ENCODE peak calls at places on chromosomes 2 and 18, in four cellular contexts. B is germinal center, G is hypothalamus, D is AG08396. I is an unnamed sample.

GRCh38 chr2:21773168-21773567 is 649.4 kb downstream of the TDRD15 start:
- DNase-seq in B (no peak), D (no peak), G (no peak), I (no peak)

GRCh38 chr2:20145497-20146193 is 79.3 kb downstream of the SDC1 start:
- DNase-seq in G (no peak), B (no peak), D (no peak), I (no peak)

GRCh38 chr18:12597775-12598174 is 60.1 kb downstream of the SPIRE1 start:
- DNase-seq in G (no peak), D (peak), B (no peak), I (no peak)

GRCh38 chr18:72541871-72542690 is 2.1 kb downstream of the CBLN2 start:
- DNase-seq in B (peak), D (peak), G (peak), I (no peak)

GRCh38 chr2:199764273-199764800 is 86.7 kb downstream of the FTCDNL1 start:
- DNase-seq in D (no peak), G (no peak), B (no peak), I (no peak)

GRCh38 chr2:72106978-72107377 is 40.7 kb downstream of the CYP26B1 start:
- DNase-seq in B (no peak), G (no peak), D (no peak), I (no peak)

GRCh38 chr2:88054300-88055048 is 1.1 kb downstream of the KRCC1 start:
- DNase-seq in B (no peak), G (no peak), D (no peak), I (no peak)

GRCh38 chr2:12932192-12932591 is 215.5 kb downstream of the TRIB2 start:
- DNase-seq in D (no peak), B (no peak), G (no peak), I (no peak)

GRCh38 chr2:37711308-37711731 is 39.9 kb upstream of the CDC42EP3 start:
- DNase-seq in D (peak), G (no peak), B (no peak), I (no peak)

GRCh38 chr18:12754511-12754910 is 51.7 kb downstream of the PSMG2 start:
- DNase-seq in G (no peak), D (no peak), B (no peak), I (no peak)

GRCh38 chr2:233982421-233983121 is 65.4 kb downstream of the TRPM8 start:
- DNase-seq in G (no peak), D (peak), B (no peak), I (no peak)

GRCh38 chr2:46365913-46366674 is 68.9 kb downstream of the EPAS1 start:
- DNase-seq in B (no peak), D (peak), G (no peak), I (no peak)

GRCh38 chr2:127577208-127577475 is 41.7 kb downstream of the MYO7B start:
- DNase-seq in B (no peak), D (no peak), G (no peak), I (no peak)

GRCh38 chr2:68487773-68488355 is 20.5 kb downstream of the APLF start:
- DNase-seq in B (peak), D (no peak), G (no peak), I (peak)

GRCh38 chr2:20496069-20496468 is 49.2 kb downstream of the RHOB start:
- DNase-seq in D (peak), B (no peak), G (no peak), I (no peak)

GRCh38 chr2:134252092-134252775 is 1.6 kb upstream of the MGAT5 start:
- DNase-seq in G (no peak), D (no peak), B (peak), I (peak)

I was measured in NCI-H1436.